ENCODE peak calls at places on chromosomes 7 and 10, in four cellular contexts. One of them, this sample, is unnamed.

GRCh38 chr10:100642295-100642994 is 102.9 kb upstream of the PAX2 start:
- DNase-seq in lower lobe of right lung: no peak
- DNase-seq in colonic mucosa: no peak
- DNase-seq in NB4: no peak
- DNase-seq in this sample: no peak

GRCh38 chr7:111528331-111528730 is 34.0 kb downstream of the IMMP2L start:
- DNase-seq in colonic mucosa: no peak
- DNase-seq in lower lobe of right lung: no peak
- DNase-seq in NB4: no peak
- DNase-seq in this sample: no peak

GRCh38 chr7:51162724-51163329 is 153.8 kb downstream of the COBL start:
- DNase-seq in lower lobe of right lung: no peak
- DNase-seq in colonic mucosa: peak; percentile 88
- DNase-seq in NB4: peak; percentile 85
- DNase-seq in this sample: peak; percentile 86

GRCh38 chr7:152081088-152081487 is 55.6 kb downstream of the GALNT11 start:
- DNase-seq in NB4: no peak
- DNase-seq in lower lobe of right lung: no peak
- DNase-seq in colonic mucosa: no peak
- DNase-seq in this sample: peak; percentile 64

GRCh38 chr7:72405389-72405788 is 6.7 kb downstream of the CALN1 start:
- DNase-seq in NB4: peak; percentile 84
- DNase-seq in lower lobe of right lung: peak; percentile 76
- DNase-seq in colonic mucosa: no peak
- DNase-seq in this sample: peak; percentile 9

GRCh38 chr7:33395340-33395739 is 266.0 kb downstream of the BBS9 start:
- DNase-seq in NB4: no peak
- DNase-seq in lower lobe of right lung: no peak
- DNase-seq in colonic mucosa: no peak
- DNase-seq in this sample: no peak

GRCh38 chr7:134514663-134515062 is 12.7 kb upstream of the AKR1B10 start:
- DNase-seq in NB4: peak; percentile 83
- DNase-seq in colonic mucosa: peak; percentile 58
- DNase-seq in lower lobe of right lung: no peak
- DNase-seq in this sample: peak; percentile 85

GRCh38 chr7:139242741-139243281 is 11.8 kb downstream of the UBN2 start:
- DNase-seq in colonic mucosa: no peak
- DNase-seq in NB4: no peak
- DNase-seq in lower lobe of right lung: no peak
- DNase-seq in this sample: peak; percentile 86

GRCh38 chr10:123136806-123137642 is 1.3 kb downstream of the HMX3 start:
- DNase-seq in lower lobe of right lung: no peak
- DNase-seq in NB4: peak; percentile 86
- DNase-seq in colonic mucosa: no peak
- DNase-seq in this sample: no peak

GRCh38 chr7:115754226-115754625 is 276.3 kb downstream of the TFEC start:
- DNase-seq in NB4: no peak
- DNase-seq in lower lobe of right lung: no peak
- DNase-seq in colonic mucosa: no peak
- DNase-seq in this sample: no peak

GRCh38 chr10:8417631-8418030 is 363.1 kb downstream of the GATA3 start:
- DNase-seq in lower lobe of right lung: no peak
- DNase-seq in colonic mucosa: no peak
- DNase-seq in NB4: no peak
- DNase-seq in this sample: no peak

GRCh38 chr10:103747193-103747865 is 108.0 kb downstream of the SH3PXD2A start:
- DNase-seq in lower lobe of right lung: no peak
- DNase-seq in colonic mucosa: no peak
- DNase-seq in NB4: no peak
- DNase-seq in this sample: no peak

GRCh38 chr7:148611692-148612091 is 21.1 kb downstream of the C7orf33 start:
- DNase-seq in NB4: no peak
- DNase-seq in lower lobe of right lung: no peak
- DNase-seq in colonic mucosa: no peak
- DNase-seq in this sample: no peak

GRCh38 chr10:22002531-22003110 is 909 bp downstream of the DNAJC1 start:
- DNase-seq in lower lobe of right lung: no peak
- DNase-seq in colonic mucosa: peak; percentile 25
- DNase-seq in NB4: peak; percentile 44
- DNase-seq in this sample: peak; percentile 53

GRCh38 chr10:14162626-14163344 is 167.9 kb downstream of the FRMD4A start:
- DNase-seq in NB4: no peak
- DNase-seq in colonic mucosa: no peak
- DNase-seq in lower lobe of right lung: no peak
- DNase-seq in this sample: peak; percentile 20

GRCh38 chr10:52801951-52802350 is 29.4 kb upstream of the MBL2 start:
- DNase-seq in lower lobe of right lung: no peak
- DNase-seq in colonic mucosa: no peak
- DNase-seq in NB4: no peak
- DNase-seq in this sample: peak; percentile 77

GRCh38 chr7:43648725-43649406 is 66.0 kb downstream of the STK17A start:
- DNase-seq in colonic mucosa: peak; percentile 48
- DNase-seq in lower lobe of right lung: no peak
- DNase-seq in NB4: peak; percentile 85
- DNase-seq in this sample: peak; percentile 48

GRCh38 chr10:19164461-19164860 is 115.9 kb downstream of the MALRD1 start:
- DNase-seq in NB4: no peak
- DNase-seq in colonic mucosa: no peak
- DNase-seq in lower lobe of right lung: no peak
- DNase-seq in this sample: peak; percentile 7

GRCh38 chr10:98101366-98101765 is 33.1 kb upstream of the R3HCC1L start:
- DNase-seq in NB4: no peak
- DNase-seq in colonic mucosa: no peak
- DNase-seq in lower lobe of right lung: no peak
- DNase-seq in this sample: no peak

GRCh38 chr7:67754651-67755050 is 758.0 kb downstream of the TYW1 start:
- DNase-seq in colonic mucosa: no peak
- DNase-seq in NB4: no peak
- DNase-seq in lower lobe of right lung: no peak
- DNase-seq in this sample: no peak

GRCh38 chr10:11949152-11949551 is 93.5 kb downstream of the UPF2 start:
- DNase-seq in NB4: no peak
- DNase-seq in colonic mucosa: no peak
- DNase-seq in lower lobe of right lung: no peak
- DNase-seq in this sample: no peak

GRCh38 chr7:44309271-44310091 is 15.9 kb downstream of the CAMK2B start:
- DNase-seq in NB4: peak; percentile 45
- DNase-seq in lower lobe of right lung: peak; percentile 67
- DNase-seq in colonic mucosa: peak; percentile 38
- DNase-seq in this sample: peak; percentile 52

GRCh38 chr10:6470894-6471618 is 109.0 kb downstream of the PRKCQ start:
- DNase-seq in colonic mucosa: no peak
- DNase-seq in lower lobe of right lung: no peak
- DNase-seq in NB4: no peak
- DNase-seq in this sample: no peak

GRCh38 chr10:6476989-6477388 is 103.1 kb downstream of the PRKCQ start:
- DNase-seq in colonic mucosa: no peak
- DNase-seq in NB4: peak; percentile 13
- DNase-seq in lower lobe of right lung: no peak
- DNase-seq in this sample: peak; percentile 87

GRCh38 chr10:6469661-6470060 is 110.4 kb downstream of the PRKCQ start:
- DNase-seq in lower lobe of right lung: no peak
- DNase-seq in colonic mucosa: no peak
- DNase-seq in NB4: no peak
- DNase-seq in this sample: no peak

GRCh38 chr10:6473901-6474370 is 106.1 kb downstream of the PRKCQ start:
- DNase-seq in colonic mucosa: no peak
- DNase-seq in NB4: peak; percentile 82
- DNase-seq in lower lobe of right lung: no peak
- DNase-seq in this sample: peak; percentile 46

DNA sequence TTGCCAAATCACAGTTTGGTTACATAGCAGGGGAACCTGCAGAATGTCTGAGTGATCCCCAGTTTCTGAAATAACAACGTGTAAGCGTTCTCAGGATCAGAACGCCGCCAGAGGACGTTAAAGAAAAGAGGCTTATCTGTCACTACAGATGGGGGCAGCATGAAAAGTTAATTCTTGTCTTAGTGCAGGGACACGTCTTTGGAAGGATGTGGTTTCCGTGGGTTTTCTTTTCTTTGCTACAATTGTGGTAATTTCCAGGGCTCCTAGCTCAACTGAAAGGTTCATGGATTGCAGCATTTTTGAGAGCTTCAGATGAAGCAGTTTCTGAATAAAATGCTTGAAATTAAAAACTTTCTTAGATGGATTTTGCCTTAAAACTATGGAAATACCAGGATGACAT is 106.6 kb downstream of the PRKCQ start:
- DNase-seq in NB4: peak; percentile 90
- DNase-seq in colonic mucosa: peak; percentile 20
- DNase-seq in lower lobe of right lung: no peak
- DNase-seq in this sample: no peak
- H3K4me3 ChIP-seq in NB4: peak overlapping the region; percentile 49
- H3K4me3 ChIP-seq in colonic mucosa: no peak overlapping the region
- H3K4me3 ChIP-seq in lower lobe of right lung: no peak overlapping the region
- H3K4me3 ChIP-seq in this sample: no peak overlapping the region

GRCh38 chr10:88318803-88319202 is 264.3 kb downstream of the RNLS start:
- DNase-seq in lower lobe of right lung: no peak
- DNase-seq in colonic mucosa: no peak
- DNase-seq in NB4: peak; percentile 39
- DNase-seq in this sample: peak; percentile 23
- TF ChIP-seq CTCF in lower lobe of right lung: no peak
- TF ChIP-seq CTCF in colonic mucosa: no peak
- TF ChIP-seq CTCF in NB4: peak; percentile 37
- TF ChIP-seq CTCF in this sample: peak; percentile 32

DNA sequence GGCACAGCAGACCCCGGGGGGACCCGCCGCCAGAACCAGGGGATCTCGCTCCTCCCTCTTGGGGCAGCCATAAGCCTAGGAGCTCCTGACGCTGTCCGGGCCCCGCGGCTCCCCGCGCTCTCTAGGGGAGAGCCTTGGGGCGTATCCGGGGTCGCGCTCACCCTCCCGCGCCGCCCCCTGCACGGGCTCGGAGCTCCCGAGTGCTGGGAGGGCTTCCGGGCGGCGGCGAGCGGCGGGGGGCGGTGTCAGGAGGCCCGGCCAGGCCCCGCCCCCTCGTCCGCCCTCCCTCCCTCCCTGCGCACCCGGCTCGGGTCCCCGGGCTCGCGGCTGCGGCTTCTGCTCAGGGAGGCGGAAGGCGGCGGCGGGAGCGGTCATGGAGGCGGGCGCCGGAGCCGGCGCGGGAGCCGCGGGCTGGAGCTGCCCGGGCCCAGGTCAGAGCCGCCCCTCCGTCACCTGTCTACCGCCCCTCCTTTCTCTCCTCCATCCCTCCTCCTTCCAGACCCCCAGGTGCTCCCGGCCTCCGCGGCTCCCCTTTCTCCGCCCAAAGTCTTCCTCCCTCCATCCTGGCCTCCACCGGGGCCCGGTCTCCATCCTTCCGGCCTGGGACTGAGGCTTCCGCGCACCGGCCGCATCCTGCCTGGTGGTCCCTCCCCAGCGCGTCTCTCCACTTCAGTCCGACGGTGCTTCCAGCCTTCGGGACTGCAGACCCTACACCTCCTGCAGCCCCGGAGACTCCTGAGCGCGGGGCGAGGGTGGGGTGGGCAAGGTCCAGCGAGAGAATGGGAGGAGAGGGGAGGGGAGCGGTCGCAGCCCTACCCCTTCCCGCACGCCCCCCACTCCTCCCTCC is 424 bp upstream of the CCDC136 start:
- DNase-seq in colonic mucosa: peak; percentile 79
- DNase-seq in lower lobe of right lung: peak; percentile 77
- DNase-seq in NB4: peak; percentile 83
- DNase-seq in this sample: peak; percentile 67
- H3K4me3 ChIP-seq in colonic mucosa: peak overlapping the region; percentile 89
- H3K4me3 ChIP-seq in lower lobe of right lung: peak overlapping the region; percentile 84
- H3K4me3 ChIP-seq in NB4: peak overlapping the region; percentile 50
- H3K4me3 ChIP-seq in this sample: peak overlapping the region; percentile 56

GRCh38 chr7:12855036-12855435 is 167.6 kb downstream of the ARL4A start:
- DNase-seq in lower lobe of right lung: no peak
- DNase-seq in NB4: no peak
- DNase-seq in colonic mucosa: no peak
- DNase-seq in this sample: no peak
- TF ChIP-seq CTCF in lower lobe of right lung: no peak
- TF ChIP-seq CTCF in NB4: no peak
- TF ChIP-seq CTCF in colonic mucosa: no peak
- TF ChIP-seq CTCF in this sample: no peak

DNA sequence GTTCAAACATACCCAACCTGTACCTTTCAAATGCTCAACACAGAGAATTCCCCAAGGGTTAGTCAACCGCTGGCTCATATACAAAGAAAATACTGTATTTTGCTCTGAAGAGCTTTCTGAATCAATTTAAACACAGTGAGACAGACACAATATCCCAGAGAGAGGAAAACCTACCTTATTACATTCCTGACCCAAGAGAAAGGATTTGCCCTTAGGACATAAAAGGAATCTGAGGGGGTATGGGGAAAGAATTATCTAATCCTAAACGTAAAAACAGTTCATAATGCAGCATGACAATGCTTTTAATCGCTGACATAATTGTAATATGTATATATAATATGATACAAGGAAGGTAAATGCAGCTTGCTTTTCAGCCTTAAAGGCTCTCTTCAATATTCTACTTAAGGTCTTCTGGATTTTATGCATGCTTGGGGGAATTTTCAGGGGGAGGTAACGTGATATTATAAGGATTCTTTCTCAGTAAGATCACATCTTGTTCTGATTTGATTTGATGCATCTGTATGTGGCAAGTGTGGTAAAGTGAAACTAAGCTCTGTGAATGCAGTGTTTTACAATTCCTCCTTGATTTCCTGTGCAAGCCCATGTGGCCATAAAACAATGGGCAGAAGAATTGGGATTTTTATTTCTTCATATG is 240.5 kb downstream of the GLI3 start:
- DNase-seq in colonic mucosa: no peak
- DNase-seq in NB4: no peak
- DNase-seq in lower lobe of right lung: no peak
- DNase-seq in this sample: peak; percentile 83
- H3K4me3 ChIP-seq in colonic mucosa: no peak overlapping the region
- H3K4me3 ChIP-seq in NB4: no peak overlapping the region
- H3K4me3 ChIP-seq in lower lobe of right lung: no peak overlapping the region
- H3K4me3 ChIP-seq in this sample: no peak overlapping the region

GRCh38 chr7:102279537-102280400 is 6.9 kb upstream of the SH2B2 start:
- DNase-seq in NB4: peak; percentile 92
- DNase-seq in colonic mucosa: peak; percentile 51
- DNase-seq in lower lobe of right lung: no peak
- DNase-seq in this sample: peak; percentile 52
- TF ChIP-seq CTCF in NB4: peak; percentile 95
- TF ChIP-seq CTCF in colonic mucosa: peak; percentile 81
- TF ChIP-seq CTCF in lower lobe of right lung: peak; percentile 82
- TF ChIP-seq CTCF in this sample: peak; percentile 76